ENCODE peak calls at places on chromosomes 3 and 15, in eight cellular contexts. P, R, A, H, J, I, K and N are unnamed samples.

GRCh38 chr15:93466380-93466779 is 377.4 kb upstream of the RGMA start:
- DNase-seq in P (no peak), R (no peak), A (no peak), H (no peak), J (no peak), I (no peak), K (no peak), N (no peak)

GRCh38 chr3:167876603-167877325 is 141.2 kb downstream of the SERPINI1 start:
- DNase-seq in P (peak; percentile 69), R (no peak), A (no peak), H (peak; percentile 30), J (peak; percentile 77), I (no peak), K (no peak), N (no peak)

GRCh38 chr3:192836469-192836820 is 81.2 kb downstream of the MB21D2 start:
- DNase-seq in P (no peak), R (no peak), A (no peak), H (no peak), J (no peak), I (no peak), K (no peak), N (no peak)

GRCh38 chr3:9884555-9885165 is 4.6 kb upstream of the CIDEC start:
- DNase-seq in P (no peak), R (no peak), A (no peak), H (no peak), J (peak; percentile 95), I (no peak), K (peak; percentile 71), N (peak; percentile 39)

GRCh38 chr3:65627102-65627501 is 411.6 kb downstream of the MAGI1 start:
- DNase-seq in P (no peak), R (no peak), A (no peak), H (no peak), J (no peak), I (no peak), K (no peak), N (no peak)

GRCh38 chr3:76038949-76039348 is 253.6 kb upstream of the ZNF717 start:
- DNase-seq in P (no peak), R (no peak), A (no peak), H (no peak), J (no peak), I (no peak), K (no peak), N (no peak)

GRCh38 chr3:97952280-97952679 is 20.0 kb downstream of the RIOX2 start:
- DNase-seq in P (no peak), R (no peak), A (no peak), H (peak; percentile 10), J (peak; percentile 86), I (no peak), K (no peak), N (peak; percentile 70)

GRCh38 chr3:37765591-37766219 is 96.0 kb upstream of the CTDSPL start:
- DNase-seq in P (no peak), R (peak; percentile 68), A (no peak), H (no peak), J (peak; percentile 71), I (no peak), K (no peak), N (no peak)

GRCh38 chr3:134373278-134373941 is 837 bp downstream of the AMOTL2 start:
- DNase-seq in P (no peak), R (peak; percentile 93), A (no peak), H (peak; percentile 83), J (peak; percentile 92), I (no peak), K (no peak), N (peak; percentile 60)

GRCh38 chr3:73192036-73192738 is 130.7 kb downstream of the EBLN2 start:
- DNase-seq in P (peak; percentile 2), R (peak; percentile 19), A (no peak), H (no peak), J (no peak), I (no peak), K (no peak), N (no peak)

GRCh38 chr15:69253156-69253555 is 45.6 kb upstream of the PAQR5 start:
- DNase-seq in P (no peak), R (no peak), A (no peak), H (peak; percentile 74), J (peak; percentile 85), I (no peak), K (peak; percentile 72), N (no peak)

GRCh38 chr3:39332525-39332924 is 3.0 kb downstream of the CCR8 start:
- DNase-seq in P (no peak), R (no peak), A (no peak), H (no peak), J (no peak), I (no peak), K (no peak), N (no peak)

GRCh38 chr3:194301730-194302129 is 49.4 kb downstream of the CPN2 start:
- DNase-seq in P (no peak), R (peak; percentile 82), A (no peak), H (no peak), J (no peak), I (no peak), K (no peak), N (no peak)

GRCh38 chr3:8237893-8238292 is 263.7 kb upstream of the LMCD1 start:
- DNase-seq in P (no peak), R (peak; percentile 8), A (no peak), H (no peak), J (peak; percentile 5), I (no peak), K (no peak), N (no peak)

GRCh38 chr15:73866481-73866880 is 6.9 kb upstream of the TBC1D21 start:
- DNase-seq in P (no peak), R (no peak), A (no peak), H (no peak), J (no peak), I (no peak), K (no peak), N (no peak)

GRCh38 chr3:186099178-186099577 is 9.7 kb downstream of the ETV5 start:
- DNase-seq in P (no peak), R (peak; percentile 44), A (no peak), H (peak; percentile 45), J (peak; percentile 79), I (no peak), K (no peak), N (no peak)

GRCh38 chr3:62201438-62202035 is 171.8 kb downstream of the FEZF2 start:
- DNase-seq in P (peak; percentile 43), R (peak; percentile 46), A (no peak), H (no peak), J (peak; percentile 34), I (no peak), K (no peak), N (no peak)

GRCh38 chr15:99085413-99086326 is 19.2 kb upstream of the SYNM start:
- DNase-seq in P (no peak), R (no peak), A (no peak), H (peak; percentile 51), J (peak; percentile 86), I (no peak), K (peak; percentile 37), N (no peak)

GRCh38 chr3:139764936-139765335 is 87.2 kb upstream of the NMNAT3 start:
- DNase-seq in P (no peak), R (no peak), A (no peak), H (no peak), J (peak; percentile 96), I (no peak), K (peak; percentile 70), N (no peak)

GRCh38 chr15:69812881-69813280 is 284.8 kb downstream of the TLE3 start:
- DNase-seq in P (no peak), R (no peak), A (no peak), H (no peak), J (no peak), I (no peak), K (no peak), N (no peak)

GRCh38 chr3:50015918-50016317 is 72.8 kb upstream of the RBM5 start:
- DNase-seq in P (no peak), R (no peak), A (no peak), H (no peak), J (no peak), I (no peak), K (no peak), N (no peak)